ENCODE peak calls at places on chromosomes 12 and 14, in five cellular contexts. One of them, this sample, is unnamed.
A peak's percentile ranks its signal among the peaks of the same experiment; 100 is the strongest.

GRCh38 chr12:70774055-70774454 is 136.8 kb upstream of the PTPRB start:
- ATAC-seq in left cardiac atrium: no peak
- ATAC-seq in body of pancreas: no peak
- ATAC-seq in upper lobe of left lung: no peak
- ATAC-seq in activated naive CD4-positive, alpha-beta T cell treated with anti-CD3 and anti-CD28 coated beads, Interleukin-2, amount 50 U/mL, for 72 hours: no peak
- ATAC-seq in this sample: no peak

GRCh38 chr12:675562-675961 is 12.3 kb upstream of the NINJ2 start:
- ATAC-seq in upper lobe of left lung: no peak
- ATAC-seq in left cardiac atrium: no peak
- ATAC-seq in body of pancreas: no peak
- ATAC-seq in activated naive CD4-positive, alpha-beta T cell treated with anti-CD3 and anti-CD28 coated beads, Interleukin-2, amount 50 U/mL, for 72 hours: no peak
- ATAC-seq in this sample: no peak

GRCh38 chr12:101539148-101539547 is 55.6 kb upstream of the MYBPC1 start:
- ATAC-seq in left cardiac atrium: peak; percentile 73
- ATAC-seq in upper lobe of left lung: no peak
- ATAC-seq in activated naive CD4-positive, alpha-beta T cell treated with anti-CD3 and anti-CD28 coated beads, Interleukin-2, amount 50 U/mL, for 72 hours: no peak
- ATAC-seq in body of pancreas: no peak
- ATAC-seq in this sample: no peak

GRCh38 chr12:29589852-29590251 is 92.4 kb upstream of the OVCH1 start:
- ATAC-seq in upper lobe of left lung: no peak
- ATAC-seq in left cardiac atrium: no peak
- ATAC-seq in body of pancreas: no peak
- ATAC-seq in activated naive CD4-positive, alpha-beta T cell treated with anti-CD3 and anti-CD28 coated beads, Interleukin-2, amount 50 U/mL, for 72 hours: no peak
- ATAC-seq in this sample: no peak

GRCh38 chr12:124586756-124587155 is 19.3 kb upstream of the NCOR2 start:
- ATAC-seq in left cardiac atrium: no peak
- ATAC-seq in activated naive CD4-positive, alpha-beta T cell treated with anti-CD3 and anti-CD28 coated beads, Interleukin-2, amount 50 U/mL, for 72 hours: no peak
- ATAC-seq in upper lobe of left lung: peak; percentile 64
- ATAC-seq in body of pancreas: no peak
- ATAC-seq in this sample: no peak

GRCh38 chr14:93219103-93219726 is 12.2 kb downstream of the UBR7 start:
- ATAC-seq in upper lobe of left lung: no peak
- ATAC-seq in left cardiac atrium: peak; percentile 59
- ATAC-seq in body of pancreas: no peak
- ATAC-seq in activated naive CD4-positive, alpha-beta T cell treated with anti-CD3 and anti-CD28 coated beads, Interleukin-2, amount 50 U/mL, for 72 hours: peak; percentile 50
- ATAC-seq in this sample: peak; percentile 77

GRCh38 chr12:237026-237815 is 23.3 kb upstream of the SLC6A12 start:
- ATAC-seq in left cardiac atrium: no peak
- ATAC-seq in body of pancreas: no peak
- ATAC-seq in upper lobe of left lung: no peak
- ATAC-seq in activated naive CD4-positive, alpha-beta T cell treated with anti-CD3 and anti-CD28 coated beads, Interleukin-2, amount 50 U/mL, for 72 hours: no peak
- ATAC-seq in this sample: no peak

GRCh38 chr14:61322011-61322798 is 826 bp downstream of the PRKCH start:
- ATAC-seq in left cardiac atrium: peak; percentile 18
- ATAC-seq in upper lobe of left lung: peak; percentile 71
- ATAC-seq in body of pancreas: peak; percentile 74
- ATAC-seq in activated naive CD4-positive, alpha-beta T cell treated with anti-CD3 and anti-CD28 coated beads, Interleukin-2, amount 50 U/mL, for 72 hours: peak; percentile 18
- ATAC-seq in this sample: peak; percentile 13

GRCh38 chr12:127241056-127241830 is 1025.7 kb upstream of the TMEM132C start:
- ATAC-seq in activated naive CD4-positive, alpha-beta T cell treated with anti-CD3 and anti-CD28 coated beads, Interleukin-2, amount 50 U/mL, for 72 hours: no peak
- ATAC-seq in left cardiac atrium: no peak
- ATAC-seq in body of pancreas: no peak
- ATAC-seq in upper lobe of left lung: no peak
- ATAC-seq in this sample: no peak

GRCh38 chr14:76516884-76517283 is 140.9 kb downstream of the ESRRB start:
- ATAC-seq in activated naive CD4-positive, alpha-beta T cell treated with anti-CD3 and anti-CD28 coated beads, Interleukin-2, amount 50 U/mL, for 72 hours: no peak
- ATAC-seq in body of pancreas: no peak
- ATAC-seq in upper lobe of left lung: no peak
- ATAC-seq in left cardiac atrium: no peak
- ATAC-seq in this sample: no peak

GRCh38 chr12:13368431-13368830 is 171.9 kb downstream of the EMP1 start:
- ATAC-seq in body of pancreas: no peak
- ATAC-seq in activated naive CD4-positive, alpha-beta T cell treated with anti-CD3 and anti-CD28 coated beads, Interleukin-2, amount 50 U/mL, for 72 hours: no peak
- ATAC-seq in left cardiac atrium: peak; percentile 80
- ATAC-seq in upper lobe of left lung: peak; percentile 30
- ATAC-seq in this sample: no peak

GRCh38 chr14:95483843-95484165 is 32.6 kb downstream of the SYNE3 start:
- ATAC-seq in body of pancreas: no peak
- ATAC-seq in upper lobe of left lung: no peak
- ATAC-seq in left cardiac atrium: no peak
- ATAC-seq in activated naive CD4-positive, alpha-beta T cell treated with anti-CD3 and anti-CD28 coated beads, Interleukin-2, amount 50 U/mL, for 72 hours: no peak
- ATAC-seq in this sample: no peak

GRCh38 chr12:127130506-127131100 is 1136.4 kb upstream of the TMEM132C start:
- ATAC-seq in activated naive CD4-positive, alpha-beta T cell treated with anti-CD3 and anti-CD28 coated beads, Interleukin-2, amount 50 U/mL, for 72 hours: no peak
- ATAC-seq in body of pancreas: no peak
- ATAC-seq in upper lobe of left lung: no peak
- ATAC-seq in left cardiac atrium: no peak
- ATAC-seq in this sample: no peak

GRCh38 chr12:49334226-49334625 is 2.8 kb downstream of the C1QL4 start:
- ATAC-seq in upper lobe of left lung: no peak
- ATAC-seq in body of pancreas: no peak
- ATAC-seq in left cardiac atrium: no peak
- ATAC-seq in activated naive CD4-positive, alpha-beta T cell treated with anti-CD3 and anti-CD28 coated beads, Interleukin-2, amount 50 U/mL, for 72 hours: no peak
- ATAC-seq in this sample: no peak

GRCh38 chr12:91810531-91810930 is 335.1 kb downstream of the BTG1 start:
- ATAC-seq in left cardiac atrium: no peak
- ATAC-seq in body of pancreas: no peak
- ATAC-seq in activated naive CD4-positive, alpha-beta T cell treated with anti-CD3 and anti-CD28 coated beads, Interleukin-2, amount 50 U/mL, for 72 hours: no peak
- ATAC-seq in upper lobe of left lung: no peak
- ATAC-seq in this sample: no peak

GRCh38 chr12:79877246-79877645 is 57.7 kb downstream of the PPP1R12A start:
- ATAC-seq in left cardiac atrium: no peak
- ATAC-seq in upper lobe of left lung: no peak
- ATAC-seq in body of pancreas: no peak
- ATAC-seq in activated naive CD4-positive, alpha-beta T cell treated with anti-CD3 and anti-CD28 coated beads, Interleukin-2, amount 50 U/mL, for 72 hours: no peak
- ATAC-seq in this sample: no peak

GRCh38 chr14:75315143-75315542 is 36.5 kb downstream of the FOS start:
- ATAC-seq in activated naive CD4-positive, alpha-beta T cell treated with anti-CD3 and anti-CD28 coated beads, Interleukin-2, amount 50 U/mL, for 72 hours: no peak
- ATAC-seq in left cardiac atrium: peak; percentile 50
- ATAC-seq in body of pancreas: peak; percentile 37
- ATAC-seq in upper lobe of left lung: no peak
- ATAC-seq in this sample: no peak

GRCh38 chr14:92386637-92387036 is 63.7 kb downstream of the SLC24A4 start:
- ATAC-seq in left cardiac atrium: no peak
- ATAC-seq in activated naive CD4-positive, alpha-beta T cell treated with anti-CD3 and anti-CD28 coated beads, Interleukin-2, amount 50 U/mL, for 72 hours: no peak
- ATAC-seq in upper lobe of left lung: peak; percentile 53
- ATAC-seq in body of pancreas: no peak
- ATAC-seq in this sample: no peak

GRCh38 chr14:89296281-89296745 is 120.7 kb downstream of the FOXN3 start:
- ATAC-seq in activated naive CD4-positive, alpha-beta T cell treated with anti-CD3 and anti-CD28 coated beads, Interleukin-2, amount 50 U/mL, for 72 hours: no peak
- ATAC-seq in body of pancreas: no peak
- ATAC-seq in left cardiac atrium: no peak
- ATAC-seq in upper lobe of left lung: no peak
- ATAC-seq in this sample: no peak

GRCh38 chr14:23447634-23448353 is 12.3 kb upstream of the MYH7 start:
- ATAC-seq in body of pancreas: peak; percentile 94
- ATAC-seq in left cardiac atrium: no peak
- ATAC-seq in upper lobe of left lung: no peak
- ATAC-seq in activated naive CD4-positive, alpha-beta T cell treated with anti-CD3 and anti-CD28 coated beads, Interleukin-2, amount 50 U/mL, for 72 hours: no peak
- ATAC-seq in this sample: peak; percentile 42

GRCh38 chr14:39366460-39367386 is 65.5 kb downstream of the FBXO33 start:
- ATAC-seq in activated naive CD4-positive, alpha-beta T cell treated with anti-CD3 and anti-CD28 coated beads, Interleukin-2, amount 50 U/mL, for 72 hours: no peak
- ATAC-seq in body of pancreas: no peak
- ATAC-seq in upper lobe of left lung: peak; percentile 43
- ATAC-seq in left cardiac atrium: no peak
- ATAC-seq in this sample: no peak

GRCh38 chr12:26275313-26276257 is 80.2 kb downstream of the SSPN start:
- ATAC-seq in upper lobe of left lung: no peak
- ATAC-seq in left cardiac atrium: no peak
- ATAC-seq in activated naive CD4-positive, alpha-beta T cell treated with anti-CD3 and anti-CD28 coated beads, Interleukin-2, amount 50 U/mL, for 72 hours: no peak
- ATAC-seq in body of pancreas: no peak
- ATAC-seq in this sample: no peak

GRCh38 chr14:34496679-34497513 is 34.9 kb upstream of the SPTSSA start:
- ATAC-seq in left cardiac atrium: peak; percentile 91
- ATAC-seq in activated naive CD4-positive, alpha-beta T cell treated with anti-CD3 and anti-CD28 coated beads, Interleukin-2, amount 50 U/mL, for 72 hours: no peak
- ATAC-seq in upper lobe of left lung: peak; percentile 78
- ATAC-seq in body of pancreas: peak; percentile 72
- ATAC-seq in this sample: no peak

GRCh38 chr14:49931523-49931922 is 38.6 kb downstream of the ARF6 start:
- ATAC-seq in left cardiac atrium: no peak
- ATAC-seq in activated naive CD4-positive, alpha-beta T cell treated with anti-CD3 and anti-CD28 coated beads, Interleukin-2, amount 50 U/mL, for 72 hours: no peak
- ATAC-seq in body of pancreas: no peak
- ATAC-seq in upper lobe of left lung: no peak
- ATAC-seq in this sample: no peak

GRCh38 chr14:33647385-33647786 is 303.5 kb downstream of the EGLN3 start:
- ATAC-seq in left cardiac atrium: no peak
- ATAC-seq in upper lobe of left lung: no peak
- ATAC-seq in activated naive CD4-positive, alpha-beta T cell treated with anti-CD3 and anti-CD28 coated beads, Interleukin-2, amount 50 U/mL, for 72 hours: no peak
- ATAC-seq in body of pancreas: no peak
- ATAC-seq in this sample: no peak

GRCh38 chr14:65879218-65880009 is 466.9 kb downstream of the FUT8 start:
- ATAC-seq in body of pancreas: no peak
- ATAC-seq in upper lobe of left lung: no peak
- ATAC-seq in activated naive CD4-positive, alpha-beta T cell treated with anti-CD3 and anti-CD28 coated beads, Interleukin-2, amount 50 U/mL, for 72 hours: peak; percentile 97
- ATAC-seq in left cardiac atrium: no peak
- ATAC-seq in this sample: peak; percentile 98

GRCh38 chr12:116026768-116027550 is 250.5 kb downstream of the MED13L start:
- ATAC-seq in activated naive CD4-positive, alpha-beta T cell treated with anti-CD3 and anti-CD28 coated beads, Interleukin-2, amount 50 U/mL, for 72 hours: no peak
- ATAC-seq in left cardiac atrium: no peak
- ATAC-seq in body of pancreas: no peak
- ATAC-seq in upper lobe of left lung: no peak
- ATAC-seq in this sample: peak; percentile 29

GRCh38 chr14:105666420-105666819 is 140.0 kb downstream of the TMEM121 start:
- ATAC-seq in activated naive CD4-positive, alpha-beta T cell treated with anti-CD3 and anti-CD28 coated beads, Interleukin-2, amount 50 U/mL, for 72 hours: no peak
- ATAC-seq in body of pancreas: no peak
- ATAC-seq in upper lobe of left lung: peak; percentile 50
- ATAC-seq in left cardiac atrium: no peak
- ATAC-seq in this sample: no peak

GRCh38 chr12:34048714-34049113 is 26.4 kb downstream of the ALG10 start:
- ATAC-seq in activated naive CD4-positive, alpha-beta T cell treated with anti-CD3 and anti-CD28 coated beads, Interleukin-2, amount 50 U/mL, for 72 hours: no peak
- ATAC-seq in left cardiac atrium: no peak
- ATAC-seq in body of pancreas: no peak
- ATAC-seq in upper lobe of left lung: no peak
- ATAC-seq in this sample: no peak